ENCODE peak calls at places on chromosomes 13 and 19, in four cellular contexts. One of them, this sample, is unnamed. For H3K36me3, the result is how much of the 10 kb centered on the place peaks cover.

GRCh38 chr13:36819811-36820140 is 754 bp downstream of the RFXAP start:
- DNase-seq in BE2C: peak
- DNase-seq in IMR-90: peak
- DNase-seq in pancreas: no peak
- DNase-seq in this sample: no peak

GRCh38 chr13:93039131-93039530 is 187.5 kb upstream of the GPC6 start:
- DNase-seq in IMR-90: peak
- DNase-seq in BE2C: no peak
- DNase-seq in pancreas: no peak
- DNase-seq in this sample: no peak

GRCh38 chr13:27354379-27354778 is 70.0 kb upstream of the GTF3A start:
- DNase-seq in pancreas: no peak
- DNase-seq in BE2C: no peak
- DNase-seq in IMR-90: peak
- DNase-seq in this sample: no peak

GRCh38 chr13:97130201-97130600 is 91.9 kb upstream of the MBNL2 start:
- DNase-seq in IMR-90: no peak
- DNase-seq in pancreas: no peak
- DNase-seq in BE2C: no peak
- DNase-seq in this sample: no peak

GRCh38 chr13:45298206-45298505 is 42.8 kb downstream of the TPT1 start:
- DNase-seq in pancreas: no peak
- DNase-seq in IMR-90: no peak
- DNase-seq in BE2C: no peak
- DNase-seq in this sample: no peak

GRCh38 chr19:45693168-45693788 is 812 bp downstream of the QPCTL start:
- DNase-seq in IMR-90: peak
- DNase-seq in pancreas: peak
- DNase-seq in BE2C: peak
- DNase-seq in this sample: peak

GRCh38 chr13:99777873-99778272 is 193.7 kb downstream of the ZIC5 start:
- DNase-seq in BE2C: no peak
- DNase-seq in IMR-90: no peak
- DNase-seq in pancreas: no peak
- DNase-seq in this sample: no peak

GRCh38 chr13:85386424-85386823 is 412.8 kb downstream of the SLITRK6 start:
- DNase-seq in IMR-90: no peak
- DNase-seq in BE2C: peak
- DNase-seq in pancreas: no peak
- DNase-seq in this sample: no peak

GRCh38 chr13:26037302-26037701 is 14.5 kb downstream of the SHISA2 start:
- DNase-seq in BE2C: peak
- DNase-seq in pancreas: no peak
- DNase-seq in IMR-90: no peak
- DNase-seq in this sample: no peak

GRCh38 chr19:14516048-14516534 is 2.1 kb downstream of the DNAJB1 start:
- DNase-seq in BE2C: no peak
- DNase-seq in pancreas: peak
- DNase-seq in IMR-90: no peak
- DNase-seq in this sample: no peak

GRCh38 chr19:383922-384800 is 24.8 kb downstream of the C2CD4C start:
- DNase-seq in IMR-90: no peak
- DNase-seq in BE2C: peak
- DNase-seq in pancreas: no peak
- DNase-seq in this sample: no peak

GRCh38 chr19:18474366-18474887 is 36.5 kb upstream of the ISYNA1 start:
- DNase-seq in BE2C: no peak
- DNase-seq in pancreas: no peak
- DNase-seq in IMR-90: no peak
- DNase-seq in this sample: no peak

GRCh38 chr19:14559916-14560775 is 11.7 kb downstream of the NDUFB7 start:
- DNase-seq in pancreas: no peak
- DNase-seq in BE2C: no peak
- DNase-seq in IMR-90: no peak
- DNase-seq in this sample: no peak

GRCh38 chr19:3365447-3366103 is 808 bp upstream of the NFIC start:
- DNase-seq in IMR-90: peak
- DNase-seq in pancreas: peak
- DNase-seq in BE2C: peak
- DNase-seq in this sample: peak

GRCh38 chr13:44834404-44834803 is 154.9 kb downstream of the NUFIP1 start:
- DNase-seq in IMR-90: no peak
- DNase-seq in BE2C: no peak
- DNase-seq in pancreas: no peak
- DNase-seq in this sample: no peak

GRCh38 chr19:38606131-38606530 is 11.6 kb downstream of the MAP4K1 start:
- DNase-seq in IMR-90: no peak
- DNase-seq in pancreas: no peak
- DNase-seq in BE2C: no peak
- DNase-seq in this sample: no peak

GRCh38 chr13:114067381-114067885 is 65.0 kb downstream of the RASA3 start:
- DNase-seq in pancreas: no peak
- DNase-seq in BE2C: no peak
- DNase-seq in IMR-90: peak
- DNase-seq in this sample: peak

GRCh38 chr13:76164290-76164689 is 528.2 kb downstream of the LMO7 start:
- DNase-seq in pancreas: peak
- DNase-seq in BE2C: no peak
- DNase-seq in IMR-90: no peak
- DNase-seq in this sample: no peak

GRCh38 chr19:1999856-2000515 is 15.5 kb downstream of the BTBD2 start:
- DNase-seq in BE2C: no peak
- DNase-seq in IMR-90: no peak
- DNase-seq in pancreas: no peak
- DNase-seq in this sample: no peak

GRCh38 chr13:106340249-106340648 is 195.2 kb downstream of the EFNB2 start:
- DNase-seq in IMR-90: no peak
- DNase-seq in pancreas: no peak
- DNase-seq in BE2C: no peak
- DNase-seq in this sample: no peak

GRCh38 chr13:30872685-30873443 is 33.2 kb upstream of the MEDAG start:
- DNase-seq in IMR-90: peak
- DNase-seq in pancreas: no peak
- DNase-seq in BE2C: peak
- DNase-seq in this sample: peak

GRCh38 chr19:47735131-47735530 is 10.2 kb upstream of the NOP53 start:
- DNase-seq in BE2C: no peak
- DNase-seq in IMR-90: no peak
- DNase-seq in pancreas: no peak
- DNase-seq in this sample: no peak

GRCh38 chr13:27920677-27921420 is 1.0 kb downstream of the PDX1 start:
- DNase-seq in BE2C: no peak
- DNase-seq in pancreas: peak
- DNase-seq in IMR-90: peak
- DNase-seq in this sample: no peak

GRCh38 chr13:37956536-37956935 is 87.0 kb upstream of the TRPC4 start:
- DNase-seq in pancreas: no peak
- DNase-seq in BE2C: no peak
- DNase-seq in IMR-90: no peak
- DNase-seq in this sample: no peak

GRCh38 chr13:112697756-112698655 is 8.2 kb downstream of the ATP11A start:
- DNase-seq in IMR-90: peak
- DNase-seq in pancreas: no peak
- DNase-seq in BE2C: no peak
- DNase-seq in this sample: peak

GRCh38 chr19:13050274-13050673 is 52.4 kb downstream of the LYL1 start:
- DNase-seq in IMR-90: no peak
- DNase-seq in BE2C: no peak
- DNase-seq in pancreas: no peak
- DNase-seq in this sample: no peak

GRCh38 chr19:49512970-49513745 is 697 bp downstream of the FCGRT start:
- DNase-seq in pancreas: no peak
- DNase-seq in BE2C: peak
- DNase-seq in IMR-90: no peak
- DNase-seq in this sample: no peak

GRCh38 chr19:4583961-4584669 is 24.6 kb upstream of the SEMA6B start:
- DNase-seq in pancreas: no peak
- DNase-seq in IMR-90: no peak
- DNase-seq in BE2C: peak
- DNase-seq in this sample: no peak

GRCh38 chr19:802888-803561 is 5.8 kb downstream of the PTBP1 start:
- DNase-seq in IMR-90: no peak
- DNase-seq in BE2C: no peak
- DNase-seq in pancreas: no peak
- DNase-seq in this sample: no peak

GRCh38 chr19:2046046-2046907 is 4.8 kb downstream of the MKNK2 start:
- DNase-seq in IMR-90: no peak
- DNase-seq in pancreas: no peak
- DNase-seq in BE2C: no peak
- DNase-seq in this sample: no peak

DNA sequence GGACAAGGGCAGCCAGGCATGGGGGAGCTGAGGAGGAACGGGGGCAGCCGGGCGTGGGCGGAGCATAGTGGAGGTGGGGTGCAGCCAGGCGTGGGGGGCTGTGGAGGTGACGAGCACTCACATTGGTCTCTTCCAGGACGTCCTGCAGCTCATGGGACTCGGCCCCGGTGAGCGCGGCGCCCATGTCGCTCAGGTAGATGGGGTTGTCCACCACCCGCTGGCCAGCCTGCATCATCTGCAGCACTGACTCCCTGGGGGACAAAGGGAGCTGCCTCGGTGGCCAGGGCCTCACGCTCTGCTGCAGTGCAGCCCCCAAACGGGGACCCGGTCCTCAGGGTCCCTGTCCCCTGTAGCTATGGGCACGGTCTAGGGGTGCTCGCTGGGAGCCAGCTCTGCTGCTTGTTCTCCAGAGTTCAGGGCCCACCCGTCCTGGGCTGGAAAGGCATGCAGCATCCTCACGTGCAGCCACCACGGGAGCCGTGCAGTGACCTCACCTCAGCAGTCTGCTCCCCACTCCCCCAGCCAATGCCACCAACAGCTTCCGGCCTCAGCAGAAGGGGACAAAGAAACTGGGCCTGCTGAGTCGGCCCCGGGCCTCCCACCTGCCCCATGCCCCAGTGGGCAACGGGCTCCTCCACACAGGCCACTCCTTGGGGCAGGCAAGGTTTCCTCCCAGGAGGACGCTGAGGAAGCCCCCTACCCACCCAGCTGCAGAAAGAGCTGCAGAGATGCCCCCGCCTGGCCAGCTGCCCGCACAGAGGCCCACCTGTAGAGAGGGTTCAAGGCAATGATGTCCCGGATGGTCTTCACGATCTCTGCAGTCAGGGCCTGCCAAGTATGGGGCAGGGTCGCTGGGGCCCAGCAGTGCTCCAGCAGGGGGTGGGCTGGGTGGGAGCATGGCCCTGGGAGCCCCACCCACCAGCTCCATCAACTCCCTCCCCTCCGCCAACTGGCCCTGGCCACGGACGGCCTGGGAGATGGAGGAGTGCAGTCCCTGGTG is 12.1 kb downstream of the LONP1 start:
- DNase-seq in pancreas: no peak
- DNase-seq in IMR-90: no peak
- DNase-seq in BE2C: no peak
- DNase-seq in this sample: no peak
- H3K36me3 ChIP-seq in pancreas: under half
- H3K36me3 ChIP-seq in IMR-90: half or more
- H3K36me3 ChIP-seq in BE2C: half or more
- H3K36me3 ChIP-seq in this sample: half or more

DNA sequence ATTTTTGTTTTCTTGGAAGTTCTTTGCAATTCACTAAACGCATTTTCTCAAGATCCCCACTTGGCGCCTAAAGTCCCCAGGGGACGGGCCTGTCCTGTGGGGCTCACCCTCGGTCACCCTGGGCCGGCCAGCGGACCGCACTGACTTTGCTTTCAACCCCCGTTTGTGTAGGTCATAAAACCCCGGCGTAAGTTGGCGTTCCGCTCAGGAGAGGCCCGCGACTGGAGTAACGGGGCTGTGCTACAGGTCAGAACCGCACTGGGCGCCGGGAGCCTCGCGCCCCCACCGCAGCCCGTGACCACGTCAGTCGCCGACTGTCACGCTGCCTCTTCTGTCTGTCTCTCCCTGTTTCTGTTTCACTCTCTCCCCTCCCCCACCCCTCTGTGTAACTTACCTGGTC is 13.6 kb downstream of the TSSK6 start:
- DNase-seq in IMR-90: no peak
- DNase-seq in pancreas: no peak
- DNase-seq in BE2C: no peak
- DNase-seq in this sample: no peak
- H3K36me3 ChIP-seq in IMR-90: half or more
- H3K36me3 ChIP-seq in pancreas: under half
- H3K36me3 ChIP-seq in BE2C: half or more
- H3K36me3 ChIP-seq in this sample: half or more

GRCh38 chr13:110683921-110684320 is 22.0 kb downstream of the CARS2 start:
- DNase-seq in pancreas: no peak
- DNase-seq in IMR-90: no peak
- DNase-seq in BE2C: no peak
- DNase-seq in this sample: no peak
- H3K36me3 ChIP-seq in pancreas: under half
- H3K36me3 ChIP-seq in IMR-90: half or more
- H3K36me3 ChIP-seq in BE2C: under half
- H3K36me3 ChIP-seq in this sample: under half

DNA sequence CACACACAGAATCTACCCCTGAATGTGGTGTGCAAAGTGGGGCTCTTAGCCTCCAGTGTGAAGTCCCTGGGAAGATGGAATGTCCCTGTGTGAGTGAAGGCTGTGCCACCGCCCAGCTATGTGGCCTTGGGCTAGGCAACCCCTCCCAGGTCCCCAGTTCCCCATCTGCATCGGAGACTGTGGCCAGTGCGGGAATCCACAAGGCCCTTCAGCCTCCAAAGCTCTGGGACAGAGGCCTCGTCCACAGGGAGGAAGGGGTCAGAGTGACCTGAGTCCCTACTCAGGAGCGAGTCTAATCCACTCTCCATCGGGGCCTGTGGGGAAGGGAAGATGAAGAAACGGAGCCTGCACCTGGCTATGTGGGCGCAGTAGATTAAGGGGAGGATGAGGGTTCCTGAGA is 19.3 kb upstream of the KIR3DL3 start:
- DNase-seq in BE2C: no peak
- DNase-seq in pancreas: no peak
- DNase-seq in IMR-90: no peak
- DNase-seq in this sample: no peak
- H3K36me3 ChIP-seq in BE2C: under half
- H3K36me3 ChIP-seq in pancreas: under half
- H3K36me3 ChIP-seq in IMR-90: under half
- H3K36me3 ChIP-seq in this sample: under half

This sample was measured in tibial artery.